ENCODE peak calls at places on chromosomes 4 and X, in nine cellular contexts. One of them, this sample, is unnamed.

GRCh38 chr4:61003301-61003700 is 196.8 kb upstream of the ADGRL3 start:
- DNase-seq in DMS 273 treated with DMSO at 0.1 percent for 48 hours: no peak
- DNase-seq in foreskin melanocyte: no peak
- DNase-seq in neural progenitor cell: no peak
- DNase-seq in ELR: peak
- DNase-seq in CD14-positive monocyte: no peak
- DNase-seq in thoracic aorta: no peak
- DNase-seq in posterior cingulate gyrus: no peak
- DNase-seq in endodermal cell: no peak
- DNase-seq in this sample: no peak

GRCh38 chr4:65089666-65090065 is 580.6 kb downstream of the EPHA5 start:
- DNase-seq in posterior cingulate gyrus: no peak
- DNase-seq in endodermal cell: no peak
- DNase-seq in foreskin melanocyte: peak
- DNase-seq in thoracic aorta: no peak
- DNase-seq in ELR: peak
- DNase-seq in neural progenitor cell: peak
- DNase-seq in DMS 273 treated with DMSO at 0.1 percent for 48 hours: no peak
- DNase-seq in CD14-positive monocyte: no peak
- DNase-seq in this sample: no peak

GRCh38 chr4:6576512-6576911 is 1.5 kb downstream of the MAN2B2 start:
- DNase-seq in thoracic aorta: no peak
- DNase-seq in endodermal cell: no peak
- DNase-seq in foreskin melanocyte: no peak
- DNase-seq in posterior cingulate gyrus: no peak
- DNase-seq in DMS 273 treated with DMSO at 0.1 percent for 48 hours: no peak
- DNase-seq in CD14-positive monocyte: no peak
- DNase-seq in neural progenitor cell: no peak
- DNase-seq in ELR: no peak
- DNase-seq in this sample: no peak

GRCh38 chr4:177444911-177445736 is 2.9 kb upstream of the AGA start:
- DNase-seq in posterior cingulate gyrus: no peak
- DNase-seq in neural progenitor cell: no peak
- DNase-seq in DMS 273 treated with DMSO at 0.1 percent for 48 hours: no peak
- DNase-seq in CD14-positive monocyte: no peak
- DNase-seq in thoracic aorta: no peak
- DNase-seq in foreskin melanocyte: no peak
- DNase-seq in endodermal cell: peak
- DNase-seq in ELR: no peak
- DNase-seq in this sample: no peak

GRCh38 chr4:68283714-68284113 is 38.2 kb upstream of the TMPRSS11B start:
- DNase-seq in CD14-positive monocyte: no peak
- DNase-seq in ELR: no peak
- DNase-seq in thoracic aorta: no peak
- DNase-seq in endodermal cell: no peak
- DNase-seq in foreskin melanocyte: no peak
- DNase-seq in neural progenitor cell: no peak
- DNase-seq in DMS 273 treated with DMSO at 0.1 percent for 48 hours: no peak
- DNase-seq in posterior cingulate gyrus: no peak
- DNase-seq in this sample: no peak

GRCh38 chr4:53123171-53123570 is 242.7 kb downstream of the SCFD2 start:
- DNase-seq in foreskin melanocyte: no peak
- DNase-seq in posterior cingulate gyrus: no peak
- DNase-seq in neural progenitor cell: no peak
- DNase-seq in DMS 273 treated with DMSO at 0.1 percent for 48 hours: no peak
- DNase-seq in CD14-positive monocyte: no peak
- DNase-seq in ELR: no peak
- DNase-seq in endodermal cell: no peak
- DNase-seq in thoracic aorta: no peak
- DNase-seq in this sample: peak

GRCh38 chr4:182642831-182643230 is 274.4 kb downstream of the DCTD start:
- DNase-seq in DMS 273 treated with DMSO at 0.1 percent for 48 hours: no peak
- DNase-seq in neural progenitor cell: no peak
- DNase-seq in endodermal cell: no peak
- DNase-seq in foreskin melanocyte: peak
- DNase-seq in ELR: peak
- DNase-seq in thoracic aorta: no peak
- DNase-seq in CD14-positive monocyte: no peak
- DNase-seq in posterior cingulate gyrus: no peak
- DNase-seq in this sample: peak

GRCh38 chr4:36322921-36323354 is 41.5 kb downstream of the DTHD1 start:
- DNase-seq in endodermal cell: no peak
- DNase-seq in foreskin melanocyte: no peak
- DNase-seq in thoracic aorta: no peak
- DNase-seq in CD14-positive monocyte: no peak
- DNase-seq in posterior cingulate gyrus: no peak
- DNase-seq in DMS 273 treated with DMSO at 0.1 percent for 48 hours: no peak
- DNase-seq in neural progenitor cell: no peak
- DNase-seq in ELR: no peak
- DNase-seq in this sample: no peak

GRCh38 chr4:138749303-138749702 is 266.3 kb upstream of the NOCT start:
- DNase-seq in CD14-positive monocyte: no peak
- DNase-seq in thoracic aorta: no peak
- DNase-seq in ELR: peak
- DNase-seq in foreskin melanocyte: no peak
- DNase-seq in neural progenitor cell: no peak
- DNase-seq in DMS 273 treated with DMSO at 0.1 percent for 48 hours: no peak
- DNase-seq in posterior cingulate gyrus: no peak
- DNase-seq in endodermal cell: no peak
- DNase-seq in this sample: no peak

GRCh38 chrX:8748855-8749254 is 16.9 kb upstream of the ANOS1 start:
- DNase-seq in ELR: peak
- DNase-seq in posterior cingulate gyrus: no peak
- DNase-seq in foreskin melanocyte: peak
- DNase-seq in thoracic aorta: no peak
- DNase-seq in DMS 273 treated with DMSO at 0.1 percent for 48 hours: peak
- DNase-seq in neural progenitor cell: peak
- DNase-seq in CD14-positive monocyte: no peak
- DNase-seq in endodermal cell: peak
- DNase-seq in this sample: peak

GRCh38 chrX:27276751-27277150 is 186.4 kb downstream of the PPP4R3C start:
- DNase-seq in foreskin melanocyte: no peak
- DNase-seq in endodermal cell: no peak
- DNase-seq in thoracic aorta: no peak
- DNase-seq in ELR: no peak
- DNase-seq in CD14-positive monocyte: no peak
- DNase-seq in DMS 273 treated with DMSO at 0.1 percent for 48 hours: no peak
- DNase-seq in posterior cingulate gyrus: no peak
- DNase-seq in neural progenitor cell: no peak
- DNase-seq in this sample: peak

GRCh38 chr4:106032851-106033286 is 137.6 kb downstream of the NPNT start:
- DNase-seq in foreskin melanocyte: no peak
- DNase-seq in ELR: peak
- DNase-seq in thoracic aorta: peak
- DNase-seq in CD14-positive monocyte: no peak
- DNase-seq in neural progenitor cell: no peak
- DNase-seq in DMS 273 treated with DMSO at 0.1 percent for 48 hours: no peak
- DNase-seq in endodermal cell: no peak
- DNase-seq in posterior cingulate gyrus: no peak
- DNase-seq in this sample: no peak

GRCh38 chr4:145625677-145626622 is 6.8 kb downstream of the MMAA start:
- DNase-seq in DMS 273 treated with DMSO at 0.1 percent for 48 hours: no peak
- DNase-seq in foreskin melanocyte: no peak
- DNase-seq in thoracic aorta: no peak
- DNase-seq in ELR: no peak
- DNase-seq in CD14-positive monocyte: no peak
- DNase-seq in endodermal cell: no peak
- DNase-seq in posterior cingulate gyrus: no peak
- DNase-seq in neural progenitor cell: no peak
- DNase-seq in this sample: no peak

GRCh38 chr4:110508827-110509446 is 33.0 kb downstream of the ENPEP start:
- DNase-seq in CD14-positive monocyte: no peak
- DNase-seq in neural progenitor cell: peak
- DNase-seq in thoracic aorta: no peak
- DNase-seq in DMS 273 treated with DMSO at 0.1 percent for 48 hours: no peak
- DNase-seq in posterior cingulate gyrus: no peak
- DNase-seq in foreskin melanocyte: no peak
- DNase-seq in endodermal cell: no peak
- DNase-seq in ELR: peak
- DNase-seq in this sample: peak

GRCh38 chr4:10590896-10591295 is 93.7 kb downstream of the CLNK start:
- DNase-seq in thoracic aorta: no peak
- DNase-seq in posterior cingulate gyrus: no peak
- DNase-seq in foreskin melanocyte: no peak
- DNase-seq in DMS 273 treated with DMSO at 0.1 percent for 48 hours: no peak
- DNase-seq in neural progenitor cell: no peak
- DNase-seq in endodermal cell: no peak
- DNase-seq in CD14-positive monocyte: no peak
- DNase-seq in ELR: peak
- DNase-seq in this sample: no peak